ENCODE peak calls at places on chromosome 16, in seven cellular contexts. Z, K, E, M, S, U and H are unnamed samples.

GRCh38 chr16:50856991-50857390 is 115.1 kb downstream of the CYLD start:
- DNase-seq in Z (no peak), K (no peak), E (no peak), M (no peak), S (no peak), U (no peak), H (no peak)

GRCh38 chr16:15460601-15461000 is 26.2 kb downstream of the BMERB1 start:
- DNase-seq in Z (no peak), K (no peak), E (no peak), M (no peak), S (no peak), U (no peak), H (no peak)

GRCh38 chr16:25224731-25225319 is 8.1 kb downstream of the AQP8 start:
- DNase-seq in Z (no peak), K (no peak), E (no peak), M (no peak), S (no peak), U (no peak), H (no peak)

GRCh38 chr16:59597269-59597668 is 863.2 kb upstream of the GOT2 start:
- DNase-seq in Z (no peak), K (no peak), E (no peak), M (no peak), S (no peak), U (peak; percentile 26), H (no peak)

GRCh38 chr16:87165151-87165550 is 152.0 kb downstream of the C16orf95 start:
- DNase-seq in Z (no peak), K (no peak), E (no peak), M (no peak), S (no peak), U (no peak), H (no peak)

GRCh38 chr16:73473713-73474112 is 425.8 kb upstream of the ZFHX3 start:
- DNase-seq in Z (no peak), K (no peak), E (no peak), M (no peak), S (no peak), U (no peak), H (no peak)

GRCh38 chr16:2233872-2234812 is 2.1 kb upstream of the DNASE1L2 start:
- DNase-seq in Z (no peak), K (no peak), E (no peak), M (no peak), S (no peak), U (no peak), H (no peak)

GRCh38 chr16:31868701-31869167 is 4.9 kb upstream of the ZNF267 start:
- DNase-seq in Z (peak; percentile 86), K (peak; percentile 61), E (peak; percentile 88), M (peak; percentile 77), S (peak; percentile 37), U (peak; percentile 63), H (peak; percentile 74)

GRCh38 chr16:20042848-20043247 is 30.8 kb downstream of the GPR139 start:
- DNase-seq in Z (no peak), K (peak; percentile 14), E (no peak), M (no peak), S (no peak), U (no peak), H (no peak)

GRCh38 chr16:21156767-21157467 is 1.6 kb upstream of the LDAF1 start:
- DNase-seq in Z (peak; percentile 43), K (peak; percentile 77), E (peak; percentile 68), M (no peak), S (peak; percentile 56), U (peak; percentile 79), H (no peak)

GRCh38 chr16:48524348-48525200 is 85.4 kb downstream of the N4BP1 start:
- DNase-seq in Z (no peak), K (no peak), E (no peak), M (no peak), S (no peak), U (no peak), H (no peak)

GRCh38 chr16:69069504-69069903 is 35.9 kb upstream of the HAS3 start:
- DNase-seq in Z (no peak), K (no peak), E (no peak), M (no peak), S (no peak), U (no peak), H (no peak)

GRCh38 chr16:22912654-22913053 is 98.7 kb downstream of the HS3ST2 start:
- DNase-seq in Z (no peak), K (peak; percentile 25), E (no peak), M (no peak), S (no peak), U (no peak), H (no peak)

GRCh38 chr16:77599793-77600415 is 122.4 kb upstream of the NUDT7 start:
- DNase-seq in Z (peak; percentile 28), K (no peak), E (peak; percentile 32), M (no peak), S (no peak), U (peak; percentile 52), H (no peak)

GRCh38 chr16:88649195-88649923 is 1.5 kb downstream of the CYBA start:
- DNase-seq in Z (no peak), K (no peak), E (no peak), M (no peak), S (no peak), U (no peak), H (no peak)

GRCh38 chr16:75206749-75207451 is at the start of gene CTRB2:
- DNase-seq in Z (no peak), K (no peak), E (no peak), M (no peak), S (no peak), U (no peak), H (no peak)